ENCODE peak calls at places on chromosome 10, in five cellular contexts. W is vagina; Y is CD8-positive, alpha-beta T cell; K is body of pancreas; D is A549. N is an unnamed sample. For H3K4me1, the result is how much of the 10 kb centered on the place peaks cover.

GRCh38 chr10:62707810-62708209 is 96.7 kb upstream of the ADO start:
- DNase-seq in Y (no peak), D (no peak), W (no peak), K (no peak), N (no peak)

GRCh38 chr10:124091646-124092269 is 1.6 kb downstream of the CHST15 start:
- DNase-seq in Y (no peak), D (peak), K (peak), W (no peak), N (no peak)

GRCh38 chr10:84820121-84820520 is 491.7 kb downstream of the CCSER2 start:
- DNase-seq in Y (no peak), K (no peak), D (no peak), W (no peak), N (no peak)

GRCh38 chr10:31099664-31100063 is 68.0 kb upstream of the ZNF438 start:
- DNase-seq in W (no peak), Y (no peak), K (peak), D (peak), N (no peak)

GRCh38 chr10:63210611-63211196 is 77.6 kb downstream of the NRBF2 start:
- DNase-seq in K (no peak), W (no peak), D (no peak), Y (no peak), N (no peak)

GRCh38 chr10:100448977-100449376 is 13.8 kb upstream of the WNT8B start:
- DNase-seq in W (no peak), D (no peak), Y (no peak), K (no peak), N (no peak)

GRCh38 chr10:101067356-101068083 is 5.7 kb downstream of the KAZALD1 start:
- DNase-seq in W (no peak), D (peak), Y (peak), K (peak), N (peak)

GRCh38 chr10:19904202-19904661 is 88.0 kb downstream of the PLXDC2 start:
- DNase-seq in W (no peak), Y (no peak), K (no peak), D (no peak), N (no peak)

GRCh38 chr10:57785068-57785467 is 482.6 kb downstream of the IPMK start:
- DNase-seq in W (no peak), K (no peak), D (no peak), Y (no peak), N (no peak)

GRCh38 chr10:84424731-84425165 is 96.4 kb downstream of the CCSER2 start:
- DNase-seq in D (no peak), Y (no peak), K (peak), W (no peak), N (peak)

GRCh38 chr10:65231148-65231547 is 1694.7 kb upstream of the LRRTM3 start:
- DNase-seq in Y (no peak), K (no peak), W (no peak), D (no peak), N (no peak)

GRCh38 chr10:18658301-18658991 is 785 bp upstream of the ARL5B start:
- DNase-seq in Y (no peak), W (no peak), D (no peak), K (peak), N (peak)

GRCh38 chr10:132294561-132295320 is 13.0 kb downstream of the STK32C start:
- DNase-seq in D (no peak), Y (no peak), W (no peak), K (no peak), N (peak)

GRCh38 chr10:118504044-118504944 is 91.2 kb downstream of the PRLHR start:
- DNase-seq in K (no peak), W (no peak), Y (no peak), D (peak), N (no peak)

GRCh38 chr10:32163076-32163773 is 107.0 kb upstream of the KIF5B start:
- DNase-seq in D (no peak), W (no peak), K (no peak), Y (no peak), N (no peak)

GRCh38 chr10:49001402-49001801 is 61.8 kb upstream of the LRRC18 start:
- DNase-seq in D (peak), K (no peak), W (no peak), Y (no peak), N (no peak)

GRCh38 chr10:125008689-125009579 is 67.0 kb downstream of the ZRANB1 start:
- DNase-seq in K (peak), D (no peak), W (no peak), Y (no peak), N (no peak)

GRCh38 chr10:73774637-73775036 is 7.2 kb upstream of the CHCHD1 start:
- DNase-seq in K (no peak), D (no peak), Y (peak), W (no peak), N (no peak)

GRCh38 chr10:84176351-84176750 is 2.8 kb downstream of the GPR15LG start:
- DNase-seq in K (no peak), D (no peak), W (no peak), Y (no peak), N (no peak)

GRCh38 chr10:97517778-97518561 is 19.2 kb downstream of the UBTD1 start:
- DNase-seq in W (no peak), K (no peak), Y (no peak), D (no peak), N (no peak)

GRCh38 chr10:93059975-93060886 is at the start of gene CYP26C1:
- DNase-seq in K (no peak), W (no peak), D (no peak), Y (no peak), N (no peak)

GRCh38 chr10:96077181-96077580 is 33.8 kb downstream of the CCNJ start:
- DNase-seq in W (no peak), D (no peak), Y (no peak), K (no peak), N (no peak)

GRCh38 chr10:110056822-110057221 is 49.0 kb downstream of the ADD3 start:
- DNase-seq in Y (no peak), W (no peak), K (no peak), D (no peak), N (no peak)

GRCh38 chr10:30862486-30862885 is 169.2 kb downstream of the ZNF438 start:
- DNase-seq in D (no peak), W (no peak), Y (no peak), K (no peak), N (no peak)

GRCh38 chr10:103761075-103761920 is 94.1 kb downstream of the SH3PXD2A start:
- DNase-seq in W (no peak), K (no peak), D (no peak), Y (no peak), N (no peak)

GRCh38 chr10:75887369-75887768 is 455.9 kb downstream of the LRMDA start:
- DNase-seq in Y (no peak), K (no peak), D (no peak), W (no peak), N (no peak)

GRCh38 chr10:125472037-125472607 is 210.8 kb downstream of the TEX36 start:
- DNase-seq in D (no peak), W (no peak), Y (no peak), K (no peak), N (no peak)

GRCh38 chr10:62681211-62681940 is 123.1 kb upstream of the ADO start:
- DNase-seq in K (no peak), D (no peak), Y (peak), W (no peak), N (peak)

GRCh38 chr10:36341466-36341865 is 699.4 kb upstream of the FZD8 start:
- DNase-seq in D (no peak), K (no peak), W (no peak), Y (no peak), N (no peak)

GRCh38 chr10:23191764-23192395 is at the start of gene PTF1A:
- DNase-seq in W (no peak), D (no peak), K (peak), Y (no peak), N (no peak)

GRCh38 chr10:88064608-88065383 is 201.4 kb downstream of the PTEN start:
- DNase-seq in Y (no peak), K (peak), W (no peak), D (no peak), N (peak)

GRCh38 chr10:70145166-70145665 is 1.3 kb downstream of the TYSND1 start:
- DNase-seq in W (no peak), D (peak), K (peak), Y (no peak), N (no peak)

GRCh38 chr10:89563861-89564478 is 28.6 kb upstream of the SLC16A12 start:
- DNase-seq in W (no peak), K (no peak), Y (no peak), D (peak), N (no peak)

GRCh38 chr10:88389456-88389855 is 193.7 kb downstream of the RNLS start:
- DNase-seq in W (no peak), D (no peak), K (peak), Y (peak), N (no peak)

GRCh38 chr10:102394801-102395676 is 466 bp upstream of the NFKB2 start:
- DNase-seq in Y (peak), K (peak), D (peak), W (no peak), N (peak)

GRCh38 chr10:102392306-102392705 is 3.2 kb upstream of the NFKB2 start:
- DNase-seq in W (no peak), K (no peak), D (no peak), Y (no peak), N (no peak)

GRCh38 chr10:102395677-102396197 is at the start of gene NFKB2:
- DNase-seq in Y (no peak), W (no peak), D (no peak), K (peak), N (no peak)

GRCh38 chr10:102394079-102394800 is 1.3 kb upstream of the NFKB2 start:
- DNase-seq in W (no peak), K (peak), D (peak), Y (peak), N (peak)

DNA sequence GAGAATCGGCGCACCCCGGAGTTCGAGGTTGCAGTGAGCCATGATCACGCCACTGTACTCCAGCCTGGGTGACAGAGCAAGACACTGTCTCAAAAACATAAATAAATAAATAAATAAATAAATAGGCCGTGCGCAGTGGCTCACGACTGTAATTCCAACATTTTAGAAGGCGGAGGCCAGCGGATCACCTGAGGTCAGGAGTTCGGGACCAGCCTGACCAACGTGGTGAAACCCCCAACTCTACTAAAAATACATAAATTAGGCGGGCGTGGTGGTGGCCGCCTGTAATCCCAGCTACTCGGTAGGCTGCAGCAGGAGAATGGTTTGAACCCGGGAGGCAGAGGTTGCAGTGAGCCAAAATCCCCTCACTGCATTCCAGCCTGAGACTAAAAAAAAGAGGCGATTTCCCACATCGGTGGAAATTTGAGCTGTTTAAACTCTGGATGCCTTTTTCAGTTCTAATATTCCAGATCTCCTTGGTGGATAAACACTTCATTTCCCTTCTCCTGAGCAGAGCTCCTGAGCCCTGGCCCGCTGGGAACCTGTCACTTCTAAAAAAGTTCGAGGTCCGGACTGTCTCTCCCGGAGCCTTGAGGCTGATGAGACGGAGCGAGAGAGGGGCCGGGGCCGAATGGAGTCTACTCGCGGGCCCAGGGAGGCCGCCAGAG is 2.0 kb upstream of the NFKB2 start:
- DNase-seq in K (no peak), D (no peak), W (no peak), Y (no peak), N (no peak)
- H3K27ac ChIP-seq in K (peak), D (peak), W (peak), Y (peak), N (peak)

DNA sequence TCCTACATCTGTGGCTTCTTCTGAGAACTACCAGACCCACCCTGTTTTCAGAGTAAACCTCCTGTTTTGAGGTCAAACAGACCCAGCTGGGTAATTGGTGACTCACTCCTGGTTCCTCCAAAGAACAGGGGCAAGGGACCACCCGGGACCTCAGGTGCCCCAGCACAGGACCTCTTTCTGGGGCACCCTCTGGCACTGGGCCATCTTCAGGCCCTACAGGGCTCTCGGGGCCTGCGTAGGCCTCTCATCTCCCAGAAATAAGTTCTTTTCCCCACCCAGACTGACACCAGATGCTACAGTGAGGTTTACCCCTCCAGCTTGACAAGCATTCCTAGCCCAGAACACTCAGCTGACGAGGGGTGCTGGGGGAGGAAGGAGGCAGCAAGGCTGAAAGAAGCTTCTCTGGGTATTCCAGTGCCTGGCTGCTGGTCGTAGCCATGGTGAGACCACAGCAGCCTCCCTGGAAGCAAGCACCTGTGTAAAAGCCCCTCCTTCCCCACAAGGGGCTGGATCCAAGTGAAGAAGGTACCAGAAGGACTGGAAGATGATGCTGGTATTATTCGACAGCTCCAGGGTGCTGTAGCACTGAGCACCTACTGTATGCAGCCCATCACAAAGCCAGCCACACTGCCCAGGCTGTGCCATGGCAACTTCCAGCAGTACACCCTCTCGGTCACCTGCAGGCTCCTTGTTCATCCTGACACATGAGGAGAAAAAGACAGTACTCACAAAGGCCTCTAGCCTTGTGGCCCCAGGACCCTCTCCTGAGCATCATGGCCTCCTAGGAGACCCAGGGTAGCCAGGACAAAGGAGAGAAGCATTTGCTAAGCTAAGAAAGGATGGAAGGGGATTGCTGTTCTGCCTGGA is 47.4 kb downstream of the ALOX5 start:
- DNase-seq in K (peak), Y (peak), W (peak), D (no peak), N (no peak)
- H3K4me1 ChIP-seq in K (under half), Y (half or more), W (under half), D (under half), N (under half)

DNA sequence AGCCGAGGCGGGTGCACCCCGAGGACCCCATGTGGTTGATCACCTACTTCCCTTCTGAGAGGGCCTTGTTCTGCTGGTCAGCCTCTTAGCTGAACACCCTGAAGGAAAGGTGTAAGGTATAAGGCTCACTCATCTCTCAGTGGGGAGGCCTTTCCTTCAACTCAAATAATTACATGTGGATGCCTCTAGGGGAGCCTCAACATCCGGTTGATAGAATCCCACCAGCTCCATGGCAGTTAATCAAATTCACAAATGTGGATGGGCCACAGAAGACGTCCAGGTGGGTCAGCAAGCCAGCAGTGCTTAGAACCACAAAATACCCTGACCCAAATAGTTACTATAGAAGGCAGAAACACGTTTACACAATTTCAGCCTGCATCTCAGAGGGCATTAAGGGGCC is 37.7 kb upstream of the ZNF32 start:
- DNase-seq in D (no peak), K (no peak), Y (no peak), W (no peak), N (no peak)
- TF ChIP-seq CTCF in D (no peak), K (no peak), Y (no peak), W (no peak), N (no peak)

GRCh38 chr10:91354166-91354565 is 56.0 kb upstream of the HECTD2 start:
- DNase-seq in W (no peak), K (no peak), D (no peak), Y (no peak), N (no peak)

GRCh38 chr10:91352760-91353159 is 57.4 kb upstream of the HECTD2 start:
- DNase-seq in K (no peak), Y (no peak), D (no peak), W (no peak), N (no peak)

GRCh38 chr10:91354686-91355085 is 55.5 kb upstream of the HECTD2 start:
- DNase-seq in W (no peak), K (no peak), D (no peak), Y (no peak), N (no peak)

GRCh38 chr10:91360434-91360833 is 49.7 kb upstream of the HECTD2 start:
- DNase-seq in W (no peak), K (no peak), D (no peak), Y (no peak), N (no peak)

DNA sequence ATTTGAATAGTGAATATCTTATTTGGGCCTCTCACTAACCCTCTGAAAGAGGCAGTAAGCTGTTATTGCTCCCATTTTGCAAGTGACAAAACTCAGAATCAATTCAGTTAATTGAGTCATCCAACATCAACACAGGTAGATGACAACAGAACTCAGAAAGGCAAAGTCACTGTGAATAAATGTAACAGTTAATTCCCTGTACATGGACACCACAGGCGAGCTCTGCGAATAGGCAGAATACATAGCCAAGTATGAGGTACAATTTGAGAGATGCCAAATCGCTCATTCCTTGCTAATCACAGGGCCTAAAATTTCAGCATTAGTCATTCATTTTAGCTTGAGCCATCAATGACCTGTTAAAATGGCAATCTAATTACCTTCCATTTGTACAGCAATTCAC is 52.6 kb upstream of the HECTD2 start:
- DNase-seq in K (no peak), D (no peak), W (no peak), Y (no peak), N (no peak)
- H3K27ac ChIP-seq in K (no peak), D (no peak), W (no peak), Y (no peak), N (no peak)

GRCh38 chr10:33240265-33240664 is 94.2 kb downstream of the NRP1 start:
- DNase-seq in Y (no peak), K (no peak), D (no peak), W (no peak), N (no peak)
- H3K4me1 ChIP-seq in Y (under half), K (under half), D (half or more), W (under half), N (under half)

DNA sequence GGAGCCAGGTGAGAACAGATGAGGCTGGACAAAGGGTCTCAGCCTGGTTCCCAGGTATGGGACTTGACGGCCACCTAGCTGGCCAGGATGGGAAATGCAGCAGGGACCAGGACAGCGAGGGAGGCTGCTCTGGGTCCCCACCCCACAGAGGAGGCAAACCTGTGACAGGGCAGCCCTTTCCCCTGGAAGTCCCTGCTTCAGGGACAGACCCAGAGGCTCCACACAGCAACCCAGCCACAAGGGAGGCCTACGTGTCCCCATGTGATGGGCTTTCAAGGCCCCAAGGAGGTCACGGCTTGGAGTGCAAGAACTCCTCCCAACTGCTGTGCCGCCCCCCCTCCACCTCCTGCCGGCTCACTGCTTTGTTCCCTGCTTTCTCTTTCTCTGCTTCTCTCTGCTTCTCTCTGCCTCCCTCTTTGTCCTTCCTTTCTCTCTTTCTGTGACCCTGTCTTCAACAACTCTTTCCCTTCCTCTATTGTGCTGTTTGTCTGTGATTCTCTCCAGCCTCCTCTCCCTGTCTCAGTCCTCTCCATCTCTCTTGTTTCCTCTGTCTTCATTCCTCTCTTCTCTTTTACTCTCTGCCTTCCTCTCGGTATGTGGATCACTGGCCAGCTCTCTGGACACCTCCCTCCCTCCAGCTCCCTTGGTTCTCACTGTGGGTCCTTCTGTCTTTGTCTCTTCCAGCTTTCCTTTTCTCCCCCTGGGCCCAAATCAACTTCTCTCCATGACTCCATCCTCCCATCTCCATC is 9.6 kb upstream of the EIF5AL1 start:
- DNase-seq in K (peak), Y (no peak), D (no peak), W (no peak), N (no peak)
- TF ChIP-seq CTCF in K (no peak), Y (no peak), D (peak), W (no peak), N (peak)